ENCODE peak calls at places on chromosome 6, in four cellular contexts. N is lower lobe of right lung, D is SJSA1, Y is neural progenitor cell. W is an unnamed sample. For H3K36me3, the result is how much of the 10 kb centered on the place peaks cover.

GRCh38 chr6:134014588-134015137 is 37.8 kb downstream of the SLC2A12 start:
- DNase-seq in N (no peak), Y (no peak), D (no peak), W (no peak)

GRCh38 chr6:47109281-47109680 is 67.1 kb upstream of the ADGRF1 start:
- DNase-seq in N (no peak), D (no peak), Y (no peak), W (no peak)

GRCh38 chr6:111657146-111657545 is 51.5 kb upstream of the TRAF3IP2 start:
- DNase-seq in Y (no peak), N (no peak), D (no peak), W (no peak)

GRCh38 chr6:57432162-57432561 is 114.7 kb downstream of the PRIM2 start:
- DNase-seq in D (no peak), N (no peak), Y (no peak), W (no peak)

GRCh38 chr6:45746046-45746445 is 269.6 kb downstream of the CLIC5 start:
- DNase-seq in N (no peak), D (no peak), Y (no peak), W (no peak)

GRCh38 chr6:43491750-43492661 is 14.6 kb downstream of the TJAP1 start:
- DNase-seq in N (peak), Y (no peak), D (peak), W (peak)

GRCh38 chr6:148231572-148231971 is 111.1 kb upstream of the SASH1 start:
- DNase-seq in N (no peak), Y (no peak), D (no peak), W (no peak)

GRCh38 chr6:148563066-148563465 is 183.8 kb upstream of the UST start:
- DNase-seq in D (no peak), N (no peak), Y (no peak), W (no peak)

GRCh38 chr6:11785449-11785951 is 6.9 kb upstream of the ADTRP start:
- DNase-seq in D (no peak), Y (no peak), N (no peak), W (no peak)

GRCh38 chr6:79384845-79385244 is 150.4 kb upstream of the HMGN3 start:
- DNase-seq in N (peak), D (no peak), Y (peak), W (no peak)

GRCh38 chr6:49913656-49914055 is 47.3 kb upstream of the CRISP1 start:
- DNase-seq in Y (no peak), N (no peak), D (no peak), W (no peak)

GRCh38 chr6:55882731-55883595 is 7.6 kb upstream of the BMP5 start:
- DNase-seq in N (no peak), D (no peak), Y (no peak), W (no peak)

GRCh38 chr6:24574809-24575208 is 71.2 kb downstream of the KIAA0319 start:
- DNase-seq in N (no peak), D (no peak), Y (no peak), W (no peak)

GRCh38 chr6:129936329-129937165 is 75.4 kb upstream of the TMEM244 start:
- DNase-seq in Y (peak), D (peak), N (peak), W (no peak)

GRCh38 chr6:154548130-154548830 is 37.8 kb upstream of the CNKSR3 start:
- DNase-seq in D (no peak), Y (no peak), N (peak), W (no peak)

GRCh38 chr6:64258752-64259151 is 623.1 kb downstream of the PHF3 start:
- DNase-seq in Y (no peak), N (no peak), D (no peak), W (no peak)

GRCh38 chr6:39128106-39128505 is 13.1 kb upstream of the SAYSD1 start:
- DNase-seq in N (no peak), Y (no peak), D (no peak), W (no peak)

GRCh38 chr6:44080561-44081521 is 46.4 kb downstream of the MRPL14 start:
- DNase-seq in N (no peak), D (no peak), Y (peak), W (no peak)

GRCh38 chr6:149904661-149905370 is 6.9 kb upstream of the RAET1E start:
- DNase-seq in D (no peak), Y (no peak), N (no peak), W (peak)

GRCh38 chr6:160041608-160042007 is 72.7 kb downstream of the IGF2R start:
- DNase-seq in N (peak), Y (no peak), D (no peak), W (no peak)

GRCh38 chr6:41545174-41545702 is 943 bp upstream of the FOXP4 start:
- DNase-seq in Y (no peak), D (no peak), N (no peak), W (no peak)

GRCh38 chr6:12288211-12288618 is 1.9 kb upstream of the EDN1 start:
- DNase-seq in D (no peak), Y (no peak), N (peak), W (no peak)

GRCh38 chr6:42618686-42619085 is 54.9 kb downstream of the UBR2 start:
- DNase-seq in D (no peak), Y (no peak), N (no peak), W (no peak)

GRCh38 chr6:117264487-117265424 is 602 bp upstream of the VGLL2 start:
- DNase-seq in Y (peak), D (no peak), N (no peak), W (no peak)

GRCh38 chr6:144176043-144176442 is 25.7 kb downstream of the STX11 start:
- DNase-seq in N (no peak), D (no peak), Y (no peak), W (no peak)

GRCh38 chr6:134172020-134172766 is 119.8 kb upstream of the SLC2A12 start:
- DNase-seq in D (no peak), N (no peak), Y (no peak), W (no peak)

DNA sequence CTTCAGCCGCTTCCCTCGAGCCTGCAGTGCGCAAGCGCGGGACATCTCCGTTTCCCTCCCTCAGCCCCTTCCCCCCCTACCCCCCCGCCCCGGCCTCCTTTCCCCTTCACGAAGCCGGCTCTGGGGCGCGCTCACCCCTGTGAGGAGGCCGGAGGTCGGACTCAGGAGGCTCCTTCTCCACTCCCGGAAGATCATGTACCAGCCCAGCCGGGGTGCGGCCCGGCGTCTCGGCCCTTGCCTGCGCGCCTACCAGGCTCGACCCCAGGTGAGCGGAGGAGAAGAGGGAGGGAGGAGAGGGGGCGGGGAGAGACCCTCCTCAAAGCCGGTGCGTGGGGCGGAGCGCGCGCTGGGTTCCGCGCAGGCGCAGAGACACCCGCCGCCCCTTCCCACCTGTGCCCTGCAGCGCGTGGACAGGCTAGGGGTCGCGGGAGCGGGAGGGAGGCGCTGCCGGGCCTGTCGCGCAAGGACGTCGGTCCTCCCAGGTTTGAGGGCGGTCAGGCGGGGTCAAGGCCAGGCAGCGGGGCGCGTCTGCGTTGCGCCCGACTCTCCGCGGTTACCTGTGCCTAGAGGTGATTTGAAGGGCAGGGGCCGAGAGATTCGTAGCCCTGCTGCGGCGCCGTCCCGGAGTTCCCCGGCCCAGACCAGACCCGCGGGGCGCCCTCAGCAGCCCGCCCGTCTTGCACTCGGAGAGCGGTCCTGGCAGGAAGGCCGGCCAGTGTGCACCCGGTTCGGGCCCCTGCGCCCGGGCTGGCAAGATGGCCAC is at the start of gene C6orf136:
- DNase-seq in Y (peak), D (peak), N (peak), W (no peak)
- H3K36me3 ChIP-seq in Y (under half), D (under half), N (under half), W (under half)

GRCh38 chr6:26556263-26557070 is 18.3 kb downstream of the HMGN4 start:
- DNase-seq in D (peak), N (no peak), Y (peak), W (no peak)
- H3K4me3 ChIP-seq in D (no peak), N (no peak), Y (peak), W (no peak)

GRCh38 chr6:21722488-21722887 is 128.9 kb downstream of the SOX4 start:
- DNase-seq in Y (no peak), N (no peak), D (no peak), W (no peak)

GRCh38 chr6:21730533-21730932 is 137.0 kb downstream of the SOX4 start:
- DNase-seq in Y (no peak), D (no peak), N (no peak), W (no peak)

GRCh38 chr6:21729431-21729830 is 135.9 kb downstream of the SOX4 start:
- DNase-seq in N (no peak), Y (no peak), D (no peak), W (no peak)

GRCh38 chr6:21728141-21728540 is 134.6 kb downstream of the SOX4 start:
- DNase-seq in Y (no peak), N (no peak), D (no peak), W (no peak)

DNA sequence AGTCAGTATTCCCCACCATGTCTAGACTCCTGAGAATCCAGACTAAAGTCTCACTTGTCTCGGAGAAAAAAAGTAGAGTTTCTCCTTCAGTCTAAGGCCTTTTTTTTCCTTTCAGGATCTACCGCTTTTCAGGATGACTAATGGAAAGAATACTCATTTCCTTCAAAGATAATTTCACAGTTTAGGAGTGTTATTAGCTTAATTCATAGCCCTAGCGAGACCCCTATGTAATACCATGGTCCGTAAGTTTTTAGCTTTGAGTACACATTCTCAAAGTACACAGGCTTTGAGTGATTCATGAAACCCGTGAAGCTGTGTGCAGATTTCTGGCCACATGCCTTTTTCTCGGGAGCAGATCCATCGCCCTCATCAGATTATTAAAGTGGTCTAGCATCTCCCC is 133.1 kb downstream of the SOX4 start:
- DNase-seq in N (no peak), D (no peak), Y (no peak), W (no peak)
- H3K36me3 ChIP-seq in N (under half), D (under half), Y (under half), W (under half)

DNA sequence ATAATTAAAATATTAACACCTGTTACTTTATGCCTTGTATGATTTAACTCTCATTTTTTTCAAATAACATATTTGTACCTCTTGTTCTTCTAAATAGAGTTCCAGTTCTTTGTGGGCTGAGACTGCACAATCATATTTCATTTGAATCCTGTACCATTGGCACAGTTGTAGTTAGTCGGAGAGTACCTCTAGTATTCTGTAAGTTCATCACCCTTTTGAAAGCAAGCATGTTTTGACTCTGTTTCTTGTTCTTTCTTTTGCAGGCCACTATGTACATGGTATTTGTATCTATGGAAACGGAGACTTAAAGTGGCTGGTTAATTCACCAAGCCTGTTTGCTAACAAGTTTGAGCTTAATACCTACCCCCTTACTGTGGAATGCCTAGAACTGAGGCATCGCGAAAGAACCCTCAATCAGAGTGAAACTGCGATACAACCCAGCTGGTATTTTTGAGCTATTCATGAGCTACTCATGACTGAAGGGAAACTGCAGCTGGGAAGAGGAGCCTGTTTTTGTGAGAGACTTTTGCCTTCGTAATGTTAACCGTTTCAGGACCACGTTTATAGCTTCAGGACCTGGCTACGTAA is 68.2 kb downstream of the C6orf52 start:
- DNase-seq in N (no peak), D (no peak), Y (peak), W (no peak)
- H3K4me3 ChIP-seq in N (no peak), D (no peak), Y (no peak), W (no peak)

GRCh38 chr6:4032475-4032874 is 46.5 kb downstream of the FAM217A start:
- DNase-seq in D (no peak), Y (no peak), N (no peak), W (no peak)
- H3K36me3 ChIP-seq in D (half or more), Y (under half), N (under half), W (under half)

DNA sequence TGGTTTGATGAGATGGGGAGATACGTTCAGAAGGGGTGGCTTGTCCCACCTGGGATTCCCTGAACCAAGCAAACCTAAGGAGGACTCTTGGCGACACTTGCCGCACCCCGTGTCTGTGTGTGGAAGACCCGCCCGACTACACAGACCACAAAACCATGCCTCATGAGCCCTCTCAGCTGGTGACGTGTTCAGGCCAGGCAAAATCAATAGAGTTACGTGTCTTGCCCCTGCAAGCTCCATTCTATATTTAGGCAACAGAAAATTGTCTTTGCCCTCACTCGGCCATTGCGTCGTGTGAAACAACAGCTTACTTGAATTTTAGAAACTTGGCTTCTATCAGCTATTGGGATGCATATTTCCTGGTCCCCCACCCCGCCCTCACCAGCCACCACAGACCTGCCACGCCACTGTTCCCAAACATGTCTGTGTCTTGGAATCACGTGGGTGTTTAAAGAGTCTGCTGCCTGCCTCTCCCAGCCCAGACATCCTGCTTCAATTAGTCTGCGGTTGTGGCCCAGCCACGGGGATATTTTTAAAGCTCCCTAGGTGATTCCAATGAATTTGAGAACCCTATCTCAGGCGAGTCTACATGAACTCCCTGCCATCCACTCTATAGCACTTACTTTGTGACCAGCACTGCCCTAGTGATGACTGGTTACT is 279.2 kb upstream of the EXOC2 start:
- DNase-seq in D (no peak), Y (no peak), N (no peak), W (no peak)
- H3K4me3 ChIP-seq in D (no peak), Y (no peak), N (no peak), W (no peak)

GRCh38 chr6:35590622-35591066 is 77.9 kb upstream of the TULP1 start:
- DNase-seq in Y (no peak), D (no peak), N (peak), W (peak)
- H3K36me3 ChIP-seq in Y (under half), D (under half), N (half or more), W (half or more)

DNA sequence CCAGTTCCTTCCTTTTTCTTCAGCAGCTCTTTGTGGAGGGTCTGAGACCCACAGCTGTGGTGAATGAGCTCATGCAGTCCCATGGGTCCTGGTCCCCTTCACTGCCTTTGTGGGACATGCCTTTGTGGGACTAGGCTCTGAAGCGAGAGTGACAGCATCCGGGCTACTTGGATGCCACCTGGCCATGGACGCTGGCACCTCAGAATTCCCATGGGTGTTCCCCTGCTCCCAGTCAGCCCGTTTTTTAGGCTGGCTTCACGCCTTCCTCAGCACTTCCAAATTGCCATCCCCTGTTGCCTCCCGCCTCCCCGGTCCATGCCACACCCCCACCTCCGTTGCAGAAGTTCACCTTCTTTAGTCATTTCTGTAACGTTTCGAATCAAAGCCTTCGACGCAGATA is 45.1 kb downstream of the RAMACL start:
- DNase-seq in N (no peak), D (no peak), Y (no peak), W (no peak)
- H3K4me3 ChIP-seq in N (peak), D (peak), Y (no peak), W (peak)

GRCh38 chr6:15534970-15535369 is 127.9 kb downstream of the DTNBP1 start:
- DNase-seq in D (no peak), Y (no peak), N (no peak), W (peak)

GRCh38 chr6:15530411-15530810 is 132.4 kb downstream of the DTNBP1 start:
- DNase-seq in N (no peak), D (peak), Y (no peak), W (peak)

GRCh38 chr6:15528870-15529269 is 134.0 kb downstream of the DTNBP1 start:
- DNase-seq in N (no peak), Y (no peak), D (no peak), W (peak)

GRCh38 chr6:15533379-15534044 is 129.3 kb downstream of the DTNBP1 start:
- DNase-seq in Y (no peak), D (no peak), N (no peak), W (peak)

GRCh38 chr6:15531973-15532372 is 130.9 kb downstream of the DTNBP1 start:
- DNase-seq in Y (no peak), N (no peak), D (peak), W (peak)
- H3K36me3 ChIP-seq in Y (under half), N (under half), D (under half), W (under half)